ENCODE peak calls at places on chromosomes 13 and 19, in five cellular contexts. One of them, this sample, is unnamed.

GRCh38 chr19:41223431-41224234 is 4.6 kb downstream of the AXL start:
- DNase-seq in stomach: no peak
- DNase-seq in neural progenitor cell: peak; percentile 81
- DNase-seq in body of pancreas: no peak
- DNase-seq in right atrium auricular region: no peak
- DNase-seq in this sample: peak; percentile 29

GRCh38 chr13:72163671-72164070 is 296.7 kb upstream of the DACH1 start:
- DNase-seq in stomach: no peak
- DNase-seq in neural progenitor cell: peak; percentile 18
- DNase-seq in body of pancreas: no peak
- DNase-seq in right atrium auricular region: no peak
- DNase-seq in this sample: no peak

GRCh38 chr13:76672422-76672821 is 213.8 kb downstream of the KCTD12 start:
- DNase-seq in stomach: no peak
- DNase-seq in neural progenitor cell: no peak
- DNase-seq in body of pancreas: no peak
- DNase-seq in right atrium auricular region: no peak
- DNase-seq in this sample: no peak

GRCh38 chr13:40665061-40665753 is 1.2 kb downstream of the FOXO1 start:
- DNase-seq in stomach: peak; percentile 40
- DNase-seq in neural progenitor cell: peak; percentile 59
- DNase-seq in body of pancreas: peak; percentile 44
- DNase-seq in right atrium auricular region: no peak
- DNase-seq in this sample: no peak

GRCh38 chr13:29937836-29938235 is 87.4 kb upstream of the UBL3 start:
- DNase-seq in stomach: no peak
- DNase-seq in neural progenitor cell: no peak
- DNase-seq in body of pancreas: no peak
- DNase-seq in right atrium auricular region: no peak
- DNase-seq in this sample: no peak

GRCh38 chr19:52197964-52198363 is 8.1 kb downstream of the PPP2R1A start:
- DNase-seq in stomach: no peak
- DNase-seq in neural progenitor cell: no peak
- DNase-seq in body of pancreas: no peak
- DNase-seq in right atrium auricular region: no peak
- DNase-seq in this sample: no peak

GRCh38 chr13:113216165-113217056 is 7.0 kb downstream of the CUL4A start:
- DNase-seq in stomach: peak; percentile 60
- DNase-seq in neural progenitor cell: peak; percentile 61
- DNase-seq in body of pancreas: peak; percentile 61
- DNase-seq in right atrium auricular region: no peak
- DNase-seq in this sample: peak; percentile 52

GRCh38 chr19:45468159-45468651 is 409 bp downstream of the FOSB start:
- DNase-seq in stomach: peak; percentile 35
- DNase-seq in neural progenitor cell: peak; percentile 68
- DNase-seq in body of pancreas: peak; percentile 46
- DNase-seq in right atrium auricular region: no peak
- DNase-seq in this sample: peak; percentile 53

GRCh38 chr19:50514346-50515167 is 844 bp upstream of the ASPDH start:
- DNase-seq in stomach: no peak
- DNase-seq in neural progenitor cell: peak; percentile 38
- DNase-seq in body of pancreas: no peak
- DNase-seq in right atrium auricular region: no peak
- DNase-seq in this sample: no peak

GRCh38 chr13:30486230-30487074 is 20.7 kb upstream of the HMGB1 start:
- DNase-seq in stomach: peak; percentile 80
- DNase-seq in neural progenitor cell: no peak
- DNase-seq in body of pancreas: peak; percentile 81
- DNase-seq in right atrium auricular region: no peak
- DNase-seq in this sample: no peak

GRCh38 chr13:88031980-88032562 is 360.9 kb downstream of the SLITRK5 start:
- DNase-seq in stomach: no peak
- DNase-seq in neural progenitor cell: no peak
- DNase-seq in body of pancreas: no peak
- DNase-seq in right atrium auricular region: no peak
- DNase-seq in this sample: peak; percentile 6

GRCh38 chr19:14375582-14376291 is 5.5 kb upstream of the ADGRE5 start:
- DNase-seq in stomach: no peak
- DNase-seq in neural progenitor cell: no peak
- DNase-seq in body of pancreas: no peak
- DNase-seq in right atrium auricular region: peak; percentile 66
- DNase-seq in this sample: peak; percentile 19

GRCh38 chr13:112740502-112741131 is 50.8 kb downstream of the ATP11A start:
- DNase-seq in stomach: peak; percentile 45
- DNase-seq in neural progenitor cell: no peak
- DNase-seq in body of pancreas: peak; percentile 56
- DNase-seq in right atrium auricular region: peak; percentile 84
- DNase-seq in this sample: peak; percentile 71

GRCh38 chr13:86909318-86909717 is 761.9 kb upstream of the SLITRK5 start:
- DNase-seq in stomach: no peak
- DNase-seq in neural progenitor cell: no peak
- DNase-seq in body of pancreas: no peak
- DNase-seq in right atrium auricular region: no peak
- DNase-seq in this sample: no peak

GRCh38 chr13:46388308-46388707 is 1.3 kb upstream of the RUBCNL start:
- DNase-seq in stomach: no peak
- DNase-seq in neural progenitor cell: no peak
- DNase-seq in body of pancreas: no peak
- DNase-seq in right atrium auricular region: no peak
- DNase-seq in this sample: no peak

GRCh38 chr13:42574435-42575311 is 721 bp downstream of the TNFSF11 start:
- DNase-seq in stomach: no peak
- DNase-seq in neural progenitor cell: peak; percentile 18
- DNase-seq in body of pancreas: no peak
- DNase-seq in right atrium auricular region: no peak
- DNase-seq in this sample: no peak

GRCh38 chr19:40237791-40238190 is 11.3 kb upstream of the CCNP start:
- DNase-seq in stomach: no peak
- DNase-seq in neural progenitor cell: no peak
- DNase-seq in body of pancreas: no peak
- DNase-seq in right atrium auricular region: no peak
- DNase-seq in this sample: no peak

GRCh38 chr19:55585658-55586339 is 5.2 kb upstream of the ZNF579 start:
- DNase-seq in stomach: peak; percentile 76
- DNase-seq in neural progenitor cell: peak; percentile 89
- DNase-seq in body of pancreas: peak; percentile 82
- DNase-seq in right atrium auricular region: peak; percentile 61
- DNase-seq in this sample: peak; percentile 93

GRCh38 chr13:37097008-37097579 is 8.4 kb downstream of the CSNK1A1L start:
- DNase-seq in stomach: no peak
- DNase-seq in neural progenitor cell: no peak
- DNase-seq in body of pancreas: no peak
- DNase-seq in right atrium auricular region: no peak
- DNase-seq in this sample: no peak

GRCh38 chr19:8585894-8586750 is 8.9 kb upstream of the MYO1F start:
- DNase-seq in stomach: peak; percentile 61
- DNase-seq in neural progenitor cell: peak; percentile 90
- DNase-seq in body of pancreas: no peak
- DNase-seq in right atrium auricular region: no peak
- DNase-seq in this sample: peak; percentile 52

GRCh38 chr13:29884671-29885424 is 34.4 kb upstream of the UBL3 start:
- DNase-seq in stomach: no peak
- DNase-seq in neural progenitor cell: peak; percentile 78
- DNase-seq in body of pancreas: no peak
- DNase-seq in right atrium auricular region: no peak
- DNase-seq in this sample: no peak

GRCh38 chr13:41407380-41407779 is 50.0 kb upstream of the RGCC start:
- DNase-seq in stomach: no peak
- DNase-seq in neural progenitor cell: no peak
- DNase-seq in body of pancreas: no peak
- DNase-seq in right atrium auricular region: no peak
- DNase-seq in this sample: no peak

GRCh38 chr19:31261651-31262331 is 87.4 kb downstream of the TSHZ3 start:
- DNase-seq in stomach: peak; percentile 15
- DNase-seq in neural progenitor cell: no peak
- DNase-seq in body of pancreas: no peak
- DNase-seq in right atrium auricular region: no peak
- DNase-seq in this sample: no peak

GRCh38 chr13:73914119-73914518 is 220.1 kb downstream of the KLF12 start:
- DNase-seq in stomach: no peak
- DNase-seq in neural progenitor cell: no peak
- DNase-seq in body of pancreas: no peak
- DNase-seq in right atrium auricular region: no peak
- DNase-seq in this sample: no peak

GRCh38 chr13:30868806-30869470 is 37.1 kb upstream of the MEDAG start:
- DNase-seq in stomach: no peak
- DNase-seq in neural progenitor cell: no peak
- DNase-seq in body of pancreas: no peak
- DNase-seq in right atrium auricular region: no peak
- DNase-seq in this sample: no peak

GRCh38 chr19:10730932-10731331 is 13.1 kb downstream of the DNM2 start:
- DNase-seq in stomach: peak; percentile 46
- DNase-seq in neural progenitor cell: no peak
- DNase-seq in body of pancreas: no peak
- DNase-seq in right atrium auricular region: no peak
- DNase-seq in this sample: no peak

GRCh38 chr19:16261584-16262370 is 62.8 kb upstream of the KLF2 start:
- DNase-seq in stomach: no peak
- DNase-seq in neural progenitor cell: no peak
- DNase-seq in body of pancreas: no peak
- DNase-seq in right atrium auricular region: no peak
- DNase-seq in this sample: no peak

DNA sequence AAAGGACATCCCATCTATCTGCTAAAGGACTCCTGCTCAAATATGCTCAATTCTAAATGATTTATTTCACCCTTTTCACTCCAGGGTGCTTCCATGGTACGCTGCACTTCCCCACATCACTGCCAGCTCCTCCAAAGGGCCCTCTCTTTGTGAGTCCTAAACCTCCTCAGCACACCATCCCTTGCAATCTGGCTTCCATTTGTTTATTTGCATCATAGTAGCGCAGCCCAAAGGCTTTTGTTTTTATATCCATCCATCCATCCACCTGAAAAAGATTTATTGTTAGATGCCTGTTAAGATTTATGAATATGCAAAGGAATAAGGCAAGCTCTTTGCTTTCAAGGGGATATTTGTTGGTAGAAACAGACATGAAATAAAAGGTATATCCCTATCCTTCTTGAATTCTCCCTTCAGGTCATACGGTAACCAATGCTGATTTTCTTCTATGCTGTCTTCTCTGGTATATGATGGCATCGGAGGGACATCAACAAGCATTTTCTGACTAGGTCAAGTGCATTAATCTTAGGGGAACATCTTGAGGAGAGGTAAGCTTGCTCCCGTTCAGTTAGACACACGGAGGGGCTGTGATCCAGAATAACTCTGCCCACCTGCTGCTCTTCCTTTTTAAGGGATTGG is 397.6 kb downstream of the LIG4 start:
- DNase-seq in stomach: no peak
- DNase-seq in neural progenitor cell: peak; percentile 6
- DNase-seq in body of pancreas: no peak
- DNase-seq in right atrium auricular region: no peak
- DNase-seq in this sample: no peak
- H3K27ac ChIP-seq in stomach: no peak overlapping the region
- H3K27ac ChIP-seq in neural progenitor cell: no peak overlapping the region
- H3K27ac ChIP-seq in body of pancreas: no peak overlapping the region
- H3K27ac ChIP-seq in right atrium auricular region: no peak overlapping the region
- H3K27ac ChIP-seq in this sample: no peak overlapping the region

GRCh38 chr19:48290341-48290922 is 20.6 kb downstream of the ZNF114 start:
- DNase-seq in stomach: no peak
- DNase-seq in neural progenitor cell: peak; percentile 80
- DNase-seq in body of pancreas: no peak
- DNase-seq in right atrium auricular region: no peak
- DNase-seq in this sample: peak; percentile 28
- TF ChIP-seq CTCF in stomach: no peak
- TF ChIP-seq CTCF in neural progenitor cell: peak; percentile 53
- TF ChIP-seq CTCF in body of pancreas: no peak
- TF ChIP-seq CTCF in right atrium auricular region: no peak
- TF ChIP-seq CTCF in this sample: peak; percentile 21

GRCh38 chr13:48978942-48979601 is 3.4 kb downstream of the FNDC3A start:
- DNase-seq in stomach: no peak
- DNase-seq in neural progenitor cell: no peak
- DNase-seq in body of pancreas: no peak
- DNase-seq in right atrium auricular region: no peak
- DNase-seq in this sample: peak; percentile 44
- H3K4me3 ChIP-seq in stomach: peak overlapping the region; percentile 86
- H3K4me3 ChIP-seq in neural progenitor cell: no peak overlapping the region
- H3K4me3 ChIP-seq in body of pancreas: no peak overlapping the region
- H3K4me3 ChIP-seq in right atrium auricular region: no peak overlapping the region
- H3K4me3 ChIP-seq in this sample: no peak overlapping the region

GRCh38 chr13:23550164-23550563 is 20.0 kb upstream of the TNFRSF19 start:
- DNase-seq in stomach: no peak
- DNase-seq in neural progenitor cell: no peak
- DNase-seq in body of pancreas: no peak
- DNase-seq in right atrium auricular region: no peak
- DNase-seq in this sample: no peak

GRCh38 chr13:23551213-23552008 is 18.8 kb upstream of the TNFRSF19 start:
- DNase-seq in stomach: no peak
- DNase-seq in neural progenitor cell: peak; percentile 38
- DNase-seq in body of pancreas: no peak
- DNase-seq in right atrium auricular region: no peak
- DNase-seq in this sample: peak; percentile 37

GRCh38 chr13:23544668-23545067 is 25.5 kb upstream of the TNFRSF19 start:
- DNase-seq in stomach: no peak
- DNase-seq in neural progenitor cell: no peak
- DNase-seq in body of pancreas: no peak
- DNase-seq in right atrium auricular region: no peak
- DNase-seq in this sample: no peak

GRCh38 chr13:23549724-23550123 is 20.5 kb upstream of the TNFRSF19 start:
- DNase-seq in stomach: no peak
- DNase-seq in neural progenitor cell: no peak
- DNase-seq in body of pancreas: no peak
- DNase-seq in right atrium auricular region: no peak
- DNase-seq in this sample: no peak

GRCh38 chr13:23547000-23547590 is 23.1 kb upstream of the TNFRSF19 start:
- DNase-seq in stomach: no peak
- DNase-seq in neural progenitor cell: peak; percentile 40
- DNase-seq in body of pancreas: peak; percentile 15
- DNase-seq in right atrium auricular region: peak; percentile 66
- DNase-seq in this sample: no peak
- H3K27ac ChIP-seq in stomach: peak overlapping the region; percentile 55
- H3K27ac ChIP-seq in neural progenitor cell: no peak overlapping the region
- H3K27ac ChIP-seq in body of pancreas: peak overlapping the region; percentile 3
- H3K27ac ChIP-seq in right atrium auricular region: peak overlapping the region; percentile 81
- H3K27ac ChIP-seq in this sample: no peak overlapping the region

This sample was measured in cardiac muscle cell.